ENCODE peak calls at places on chromosomes 2 and 18, in eight cellular contexts. One of them, this sample, is unnamed.

GRCh38 chr2:11214770-11215169 is 59.5 kb downstream of the SLC66A3 start:
- DNase-seq in midbrain: no peak
- DNase-seq in activated CD4-positive, alpha-beta T cell treated with anti-CD3 and anti-CD28 coated beads, Interleukin-2, amount 50 U/mL, for 48 hours: no peak
- DNase-seq in HTR-8/SVneo: no peak
- DNase-seq in AG10803: no peak
- DNase-seq in GM04504: no peak
- DNase-seq in AG20443: no peak
- DNase-seq in PC-3: no peak
- DNase-seq in this sample: no peak

GRCh38 chr2:185643434-185643833 is 95.2 kb upstream of the FSIP2 start:
- DNase-seq in midbrain: no peak
- DNase-seq in activated CD4-positive, alpha-beta T cell treated with anti-CD3 and anti-CD28 coated beads, Interleukin-2, amount 50 U/mL, for 48 hours: no peak
- DNase-seq in HTR-8/SVneo: no peak
- DNase-seq in AG10803: no peak
- DNase-seq in GM04504: no peak
- DNase-seq in AG20443: no peak
- DNase-seq in PC-3: no peak
- DNase-seq in this sample: no peak

GRCh38 chr2:74327205-74327604 is 16.0 kb downstream of the SLC4A5 start:
- DNase-seq in midbrain: no peak
- DNase-seq in activated CD4-positive, alpha-beta T cell treated with anti-CD3 and anti-CD28 coated beads, Interleukin-2, amount 50 U/mL, for 48 hours: no peak
- DNase-seq in HTR-8/SVneo: no peak
- DNase-seq in AG10803: no peak
- DNase-seq in GM04504: no peak
- DNase-seq in AG20443: no peak
- DNase-seq in PC-3: no peak
- DNase-seq in this sample: no peak

GRCh38 chr18:31857516-31858106 is 85.3 kb downstream of the TRAPPC8 start:
- DNase-seq in midbrain: no peak
- DNase-seq in activated CD4-positive, alpha-beta T cell treated with anti-CD3 and anti-CD28 coated beads, Interleukin-2, amount 50 U/mL, for 48 hours: no peak
- DNase-seq in HTR-8/SVneo: no peak
- DNase-seq in AG10803: no peak
- DNase-seq in GM04504: no peak
- DNase-seq in AG20443: no peak
- DNase-seq in PC-3: no peak
- DNase-seq in this sample: no peak

GRCh38 chr2:96315400-96316071 is 9.6 kb upstream of the ITPRIPL1 start:
- DNase-seq in midbrain: no peak
- DNase-seq in activated CD4-positive, alpha-beta T cell treated with anti-CD3 and anti-CD28 coated beads, Interleukin-2, amount 50 U/mL, for 48 hours: no peak
- DNase-seq in HTR-8/SVneo: no peak
- DNase-seq in AG10803: peak; percentile 77
- DNase-seq in GM04504: peak; percentile 66
- DNase-seq in AG20443: peak; percentile 59
- DNase-seq in PC-3: peak; percentile 28
- DNase-seq in this sample: peak; percentile 27

GRCh38 chr2:197258580-197258979 is 52.0 kb downstream of the ANKRD44 start:
- DNase-seq in midbrain: no peak
- DNase-seq in activated CD4-positive, alpha-beta T cell treated with anti-CD3 and anti-CD28 coated beads, Interleukin-2, amount 50 U/mL, for 48 hours: no peak
- DNase-seq in HTR-8/SVneo: no peak
- DNase-seq in AG10803: peak; percentile 79
- DNase-seq in GM04504: no peak
- DNase-seq in AG20443: no peak
- DNase-seq in PC-3: no peak
- DNase-seq in this sample: no peak

GRCh38 chr18:33579868-33580205 is 1.8 kb downstream of the ASXL3 start:
- DNase-seq in midbrain: no peak
- DNase-seq in activated CD4-positive, alpha-beta T cell treated with anti-CD3 and anti-CD28 coated beads, Interleukin-2, amount 50 U/mL, for 48 hours: no peak
- DNase-seq in HTR-8/SVneo: no peak
- DNase-seq in AG10803: no peak
- DNase-seq in GM04504: no peak
- DNase-seq in AG20443: no peak
- DNase-seq in PC-3: no peak
- DNase-seq in this sample: no peak

GRCh38 chr2:48567671-48568070 is 37.7 kb downstream of the STON1 start:
- DNase-seq in midbrain: no peak
- DNase-seq in activated CD4-positive, alpha-beta T cell treated with anti-CD3 and anti-CD28 coated beads, Interleukin-2, amount 50 U/mL, for 48 hours: no peak
- DNase-seq in HTR-8/SVneo: no peak
- DNase-seq in AG10803: peak; percentile 21
- DNase-seq in GM04504: no peak
- DNase-seq in AG20443: no peak
- DNase-seq in PC-3: no peak
- DNase-seq in this sample: no peak

GRCh38 chr18:53408271-53408670 is 816.2 kb downstream of the MBD2 start:
- DNase-seq in midbrain: no peak
- DNase-seq in activated CD4-positive, alpha-beta T cell treated with anti-CD3 and anti-CD28 coated beads, Interleukin-2, amount 50 U/mL, for 48 hours: no peak
- DNase-seq in HTR-8/SVneo: no peak
- DNase-seq in AG10803: no peak
- DNase-seq in GM04504: no peak
- DNase-seq in AG20443: no peak
- DNase-seq in PC-3: no peak
- DNase-seq in this sample: no peak

GRCh38 chr18:8084160-8084559 is 517.0 kb downstream of the PTPRM start:
- DNase-seq in midbrain: no peak
- DNase-seq in activated CD4-positive, alpha-beta T cell treated with anti-CD3 and anti-CD28 coated beads, Interleukin-2, amount 50 U/mL, for 48 hours: no peak
- DNase-seq in HTR-8/SVneo: peak; percentile 54
- DNase-seq in AG10803: peak; percentile 31
- DNase-seq in GM04504: peak; percentile 15
- DNase-seq in AG20443: peak; percentile 42
- DNase-seq in PC-3: peak; percentile 82
- DNase-seq in this sample: peak; percentile 20